ENCODE peak calls at places on chromosome 7, in five cellular contexts. O is RWPE1; P is lung; Q is CD4-positive, alpha-beta T cell; C is thyroid gland. K is an unnamed sample.

GRCh38 chr7:101164071-101164840 is 1.1 kb downstream of the VGF start:
- DNase-seq in O (no peak), P (no peak), Q (no peak), C (peak), K (no peak)

GRCh38 chr7:1134951-1135350 is 25.0 kb downstream of the ZFAND2A start:
- DNase-seq in O (no peak), P (no peak), Q (no peak), C (peak), K (no peak)

GRCh38 chr7:87926581-87927461 is 7.2 kb upstream of the ADAM22 start:
- DNase-seq in O (no peak), P (no peak), Q (no peak), C (no peak), K (no peak)

GRCh38 chr7:33692956-33693355 is 212.4 kb upstream of the BMPER start:
- DNase-seq in O (peak), P (no peak), Q (no peak), C (no peak), K (no peak)

GRCh38 chr7:45413419-45413818 is 160.7 kb upstream of the ADCY1 start:
- DNase-seq in O (no peak), P (no peak), Q (no peak), C (no peak), K (no peak)

GRCh38 chr7:37284805-37285211 is 163.9 kb downstream of the ELMO1 start:
- DNase-seq in O (no peak), P (peak), Q (peak), C (peak), K (no peak)

GRCh38 chr7:29194206-29194593 is 375 bp upstream of the CHN2 start:
- DNase-seq in O (peak), P (no peak), Q (no peak), C (peak), K (no peak)

GRCh38 chr7:129568240-129568639 is 43.3 kb upstream of the NRF1 start:
- DNase-seq in O (no peak), P (no peak), Q (no peak), C (no peak), K (no peak)

GRCh38 chr7:149725426-149725821 is 48.0 kb downstream of the ZNF467 start:
- DNase-seq in O (no peak), P (no peak), Q (no peak), C (no peak), K (no peak)

GRCh38 chr7:127477285-127478039 is 85.0 kb upstream of the ZNF800 start:
- DNase-seq in O (no peak), P (no peak), Q (no peak), C (peak), K (no peak)

DNA sequence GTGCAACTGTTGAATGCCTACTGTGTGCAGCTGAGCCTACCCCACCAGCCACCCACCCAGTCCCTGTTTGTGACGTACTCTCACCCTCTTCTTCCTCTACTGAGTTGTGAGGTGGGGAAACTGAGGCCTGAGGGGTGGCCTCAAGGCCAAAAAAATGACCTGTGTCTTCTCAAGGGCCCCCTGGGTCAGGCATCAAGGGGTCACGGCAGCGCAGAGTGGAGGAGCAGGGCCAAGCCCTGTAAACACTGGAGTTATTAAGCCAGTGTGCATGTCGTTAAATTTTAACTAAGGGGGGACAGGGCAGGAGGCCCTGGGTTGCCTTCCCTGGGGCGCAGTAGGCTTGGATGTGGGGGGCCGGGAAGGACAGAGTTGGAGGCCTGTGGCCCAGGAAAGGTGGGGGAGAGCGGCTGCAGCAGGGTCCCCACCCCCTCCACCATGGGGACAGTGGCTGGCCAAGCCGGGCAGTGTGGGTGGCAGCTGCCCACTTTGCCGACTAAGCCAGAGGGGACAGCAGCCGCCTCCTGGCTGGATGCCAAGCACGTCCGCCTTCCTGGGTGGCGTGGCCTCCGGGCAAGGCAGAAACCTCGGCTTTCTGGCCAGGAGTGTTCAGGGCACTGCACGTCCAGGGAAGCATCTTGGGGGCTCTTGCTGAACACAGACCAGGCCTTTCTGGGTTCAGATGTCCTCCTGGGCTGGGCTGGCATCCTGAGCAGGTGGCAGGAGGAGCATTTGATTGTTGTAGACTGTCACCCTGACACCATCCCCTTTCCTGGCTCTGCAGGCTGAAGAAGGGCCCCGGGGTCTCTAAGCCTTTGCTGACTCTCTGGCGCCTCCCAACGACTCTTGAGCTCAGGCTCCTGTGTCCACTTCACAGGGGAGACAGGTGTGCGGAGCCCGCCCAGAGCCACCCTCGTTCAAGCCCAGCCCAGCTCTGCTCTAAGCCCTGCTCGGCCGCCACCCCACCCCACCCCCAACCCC is 1.9 kb downstream of the SLC29A4 start:
- DNase-seq in O (no peak), P (peak), Q (no peak), C (peak), K (no peak)
- TF ChIP-seq CTCF in O (no peak), P (no peak), Q (no peak), C (no peak), K (no peak)

DNA sequence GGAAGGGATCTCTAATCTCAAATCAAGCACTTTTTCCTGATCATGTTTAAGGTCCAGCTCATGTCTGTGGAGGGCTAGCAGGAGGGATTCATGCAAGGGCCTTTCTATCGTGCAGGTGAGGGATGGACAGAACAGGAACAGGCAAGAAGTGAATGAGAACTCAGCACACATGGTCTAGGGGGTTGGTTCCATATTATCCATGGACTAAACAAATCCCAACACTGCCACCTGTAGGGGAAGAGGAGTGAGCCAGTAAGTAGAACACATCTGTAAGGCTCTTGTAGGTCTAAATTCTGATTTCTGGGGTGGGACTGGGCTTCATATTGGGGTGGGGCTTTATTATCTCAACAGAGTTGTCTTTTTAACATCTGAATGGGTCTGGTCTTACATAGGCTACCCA is 138.0 kb upstream of the TARP start:
- DNase-seq in O (no peak), P (no peak), Q (no peak), C (no peak), K (no peak)
- TF ChIP-seq CTCF in O (no peak), P (no peak), Q (no peak), C (no peak), K (no peak)

DNA sequence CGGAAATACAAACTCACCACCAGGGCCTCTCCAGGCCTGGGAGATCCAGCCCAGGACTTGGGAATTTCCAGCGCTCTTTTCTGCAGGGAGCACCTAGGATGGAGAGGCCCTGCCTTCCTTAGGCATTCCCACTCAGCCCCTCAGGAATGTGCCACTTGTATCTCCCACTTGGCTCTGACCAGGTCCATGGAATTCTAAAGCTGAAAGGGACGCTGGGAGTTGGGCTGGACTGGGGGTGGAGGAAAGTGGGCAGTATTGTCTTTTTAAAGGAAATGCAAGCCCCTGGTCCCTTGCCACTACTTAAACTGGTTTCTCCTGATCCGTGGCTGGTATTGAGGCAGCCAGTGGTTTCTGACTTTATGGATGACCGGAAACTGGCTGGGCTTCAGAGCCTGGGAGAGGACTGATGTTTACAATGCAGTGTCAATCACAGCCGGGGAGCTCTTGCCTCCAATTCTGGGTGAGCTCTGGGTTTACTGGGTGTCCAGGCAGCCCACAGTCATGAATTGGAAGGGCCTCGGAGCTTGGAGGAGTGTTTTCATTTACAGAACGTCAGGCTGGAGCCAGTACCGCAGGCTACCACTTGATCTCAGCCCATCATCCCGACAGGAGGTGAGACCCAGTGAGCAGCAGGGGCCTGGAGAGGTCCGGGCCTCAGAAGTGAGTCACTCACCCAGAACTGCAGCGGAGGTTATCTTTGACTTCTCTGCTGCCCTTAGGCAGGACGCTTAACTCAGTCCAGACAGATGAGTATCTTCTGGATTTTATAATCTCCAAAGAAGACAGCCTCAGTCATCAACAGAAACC is 27.3 kb downstream of the AGAP3 start:
- DNase-seq in O (peak), P (peak), Q (no peak), C (peak), K (no peak)
- TF ChIP-seq CTCF in O (no peak), P (no peak), Q (no peak), C (peak), K (no peak)

GRCh38 chr7:21251166-21251806 is 176.6 kb upstream of the SP4 start:
- DNase-seq in O (no peak), P (no peak), Q (no peak), C (no peak), K (no peak)

GRCh38 chr7:21253740-21254687 is 173.9 kb upstream of the SP4 start:
- DNase-seq in O (peak), P (peak), Q (peak), C (peak), K (peak)

GRCh38 chr7:21261627-21262564 is 166.0 kb upstream of the SP4 start:
- DNase-seq in O (peak), P (no peak), Q (peak), C (peak), K (peak)

GRCh38 chr7:21260939-21261338 is 166.9 kb upstream of the SP4 start:
- DNase-seq in O (no peak), P (no peak), Q (no peak), C (no peak), K (no peak)

GRCh38 chr7:21256310-21256877 is 171.5 kb upstream of the SP4 start:
- DNase-seq in O (peak), P (no peak), Q (no peak), C (peak), K (no peak)
- TF ChIP-seq CTCF in O (peak), P (peak), Q (peak), C (peak), K (peak)

GRCh38 chr7:99078416-99078815 is 65.5 kb downstream of the SMURF1 start:
- DNase-seq in O (no peak), P (no peak), Q (no peak), C (no peak), K (no peak)
- TF ChIP-seq CTCF in O (no peak), P (no peak), Q (no peak), C (no peak), K (no peak)

GRCh38 chr7:25314094-25314708 is 85.9 kb upstream of the NPVF start:
- DNase-seq in O (no peak), P (no peak), Q (no peak), C (no peak), K (no peak)
- TF ChIP-seq CTCF in O (no peak), P (no peak), Q (no peak), C (no peak), K (no peak)